ENCODE peak calls at places on chromosomes 12 and 14, in five cellular contexts. F is A549, U is HFF-Myc, S is aorta, W is right cardiac atrium. M is an unnamed sample.

GRCh38 chr12:7241404-7242005 is 52.0 kb downstream of the PEX5 start:
- DNase-seq in U (peak), W (no peak), F (no peak), S (no peak), M (peak)

GRCh38 chr14:104229621-104230041 is 91.2 kb downstream of the KIF26A start:
- DNase-seq in W (peak), S (peak), U (no peak), F (no peak), M (no peak)

GRCh38 chr14:33460119-33460518 is 490.8 kb downstream of the EGLN3 start:
- DNase-seq in U (no peak), W (no peak), S (no peak), F (no peak), M (no peak)

GRCh38 chr14:36223558-36223957 is 47.0 kb upstream of the PTCSC3 start:
- DNase-seq in S (no peak), U (no peak), F (no peak), W (no peak), M (peak)

GRCh38 chr12:111438501-111438900 is 32.8 kb downstream of the SH2B3 start:
- DNase-seq in W (no peak), S (peak), U (no peak), F (no peak), M (peak)

GRCh38 chr12:16198884-16199283 is 78.6 kb downstream of the SLC15A5 start:
- DNase-seq in U (no peak), F (no peak), S (no peak), W (no peak), M (no peak)

GRCh38 chr12:120709976-120710804 is at the start of gene UNC119B:
- DNase-seq in F (peak), S (peak), W (peak), U (no peak), M (peak)

GRCh38 chr14:97411938-97412612 is 614.9 kb downstream of the VRK1 start:
- DNase-seq in F (no peak), W (no peak), S (no peak), U (no peak), M (no peak)

GRCh38 chr12:112350593-112351592 is 31.3 kb downstream of the HECTD4 start:
- DNase-seq in S (no peak), F (no peak), W (no peak), U (no peak), M (peak)

GRCh38 chr14:37167151-37168047 is 5.0 kb downstream of the SLC25A21 start:
- DNase-seq in U (no peak), W (no peak), F (no peak), S (no peak), M (peak)

GRCh38 chr12:66312189-66312588 is 9.9 kb downstream of the HELB start:
- DNase-seq in S (no peak), W (no peak), U (no peak), F (no peak), M (no peak)

GRCh38 chr12:123971770-123972447 is 722 bp downstream of the CCDC92 start:
- DNase-seq in W (no peak), U (no peak), S (peak), F (peak), M (peak)

GRCh38 chr14:77053046-77053841 is 24.7 kb upstream of the IRF2BPL start:
- DNase-seq in F (peak), S (peak), U (no peak), W (peak), M (peak)

DNA sequence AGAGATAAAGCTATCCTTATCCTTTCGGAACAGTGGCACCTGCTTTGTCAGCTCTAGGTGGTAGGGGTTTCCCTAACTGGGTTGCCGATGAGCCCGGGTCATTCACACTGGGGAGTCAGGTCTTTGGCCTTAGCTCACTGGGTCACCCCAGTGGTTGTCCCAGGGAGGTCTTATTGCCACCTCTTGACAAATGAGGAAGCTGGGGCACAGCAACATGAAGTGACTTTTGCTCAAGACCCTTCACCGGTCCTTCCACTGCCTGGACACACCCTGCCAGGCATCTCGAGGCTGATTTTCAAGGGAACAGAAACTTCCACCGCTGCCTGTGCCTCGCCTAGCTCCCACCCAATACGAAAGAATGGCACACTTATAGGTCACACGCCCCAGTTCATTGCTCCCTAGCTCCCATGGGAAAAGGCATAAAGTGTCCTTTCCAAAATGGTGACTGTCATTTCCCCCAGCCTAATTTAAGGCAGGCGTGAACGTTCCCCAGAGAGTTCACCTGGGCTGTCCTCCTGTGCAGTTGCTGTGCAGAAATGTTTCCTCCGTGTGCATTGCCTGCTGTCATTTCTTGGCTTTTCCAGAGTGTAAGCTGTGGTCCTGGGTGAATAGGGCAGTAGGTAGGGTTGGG is 156.1 kb upstream of the CCND2 start:
- DNase-seq in F (no peak), S (no peak), W (no peak), U (no peak), M (no peak)
- H3K4me3 ChIP-seq in F (no peak), S (no peak), W (no peak), U (no peak), M (no peak)

GRCh38 chr14:105889666-105890473 is 363.5 kb downstream of the TMEM121 start:
- DNase-seq in W (peak), U (no peak), F (no peak), S (peak), M (peak)
- H3K4me3 ChIP-seq in W (no peak), U (no peak), F (no peak), S (no peak), M (no peak)

GRCh38 chr14:54702014-54702491 is 135.1 kb downstream of the SAMD4A start:
- DNase-seq in W (no peak), F (no peak), U (no peak), S (no peak), M (no peak)
- H3K4me3 ChIP-seq in W (no peak), F (no peak), U (no peak), S (no peak), M (no peak)

GRCh38 chr14:53955234-53955556 is 1.4 kb downstream of the BMP4 start:
- DNase-seq in W (no peak), S (no peak), F (no peak), U (no peak), M (no peak)
- H3K4me3 ChIP-seq in W (peak), S (peak), F (peak), U (peak), M (no peak)

GRCh38 chr12:27710592-27711311 is at the start of gene MRPS35:
- DNase-seq in S (peak), W (peak), U (peak), F (peak), M (peak)

GRCh38 chr12:27707216-27707615 is 3.4 kb upstream of the MRPS35 start:
- DNase-seq in U (no peak), F (no peak), W (no peak), S (no peak), M (no peak)

GRCh38 chr12:27711312-27711682 is 665 bp downstream of the MRPS35 start:
- DNase-seq in W (no peak), S (no peak), F (peak), U (no peak), M (peak)

GRCh38 chr12:27709932-27710591 is 570 bp upstream of the MRPS35 start:
- DNase-seq in U (peak), S (no peak), F (peak), W (no peak), M (no peak)

DNA sequence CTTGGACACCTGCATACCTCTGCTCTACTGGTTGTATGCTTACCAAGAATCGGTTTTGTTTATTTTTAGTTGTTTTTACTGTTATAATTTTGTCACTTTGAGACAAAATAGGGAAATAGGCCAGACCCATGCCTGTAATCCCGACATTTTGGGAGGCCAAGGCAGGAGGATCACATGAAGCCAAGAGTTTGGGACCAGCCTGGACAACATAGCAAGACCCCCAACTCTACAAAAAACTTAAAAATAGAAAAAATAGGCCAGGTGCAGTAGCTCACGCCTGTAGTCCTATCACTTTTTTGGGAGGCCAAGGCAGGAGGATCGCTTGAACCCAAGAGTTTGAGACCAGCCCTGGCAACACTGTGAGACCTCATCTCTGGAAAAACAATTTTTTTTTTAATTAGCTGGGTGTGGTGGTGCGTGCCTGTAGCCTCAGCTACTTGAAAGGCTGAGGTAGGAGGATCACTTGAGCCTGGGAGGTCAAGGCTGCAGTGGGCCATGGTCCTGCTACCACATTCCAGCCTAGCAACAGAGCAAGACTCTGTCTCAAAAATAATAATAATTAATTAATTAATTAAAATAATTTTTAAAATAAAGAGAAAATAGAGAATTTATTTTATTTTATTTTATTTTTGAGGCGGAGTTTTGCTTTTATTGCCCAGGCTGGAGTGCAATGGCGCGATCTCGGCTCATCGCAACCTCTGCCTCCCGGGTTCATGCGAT is 1.3 kb upstream of the MRPS35 start:
- DNase-seq in F (no peak), U (no peak), S (no peak), W (no peak), M (no peak)
- H3K4me3 ChIP-seq in F (peak), U (peak), S (no peak), W (no peak), M (no peak)

GRCh38 chr12:780750-781379 is 28.5 kb downstream of the WNK1 start:
- DNase-seq in S (no peak), F (no peak), W (no peak), U (no peak), M (no peak)
- H3K4me3 ChIP-seq in S (no peak), F (no peak), W (no peak), U (no peak), M (no peak)

GRCh38 chr12:5390174-5390799 is 41.6 kb upstream of the NTF3 start:
- DNase-seq in U (no peak), F (no peak), S (no peak), W (no peak), M (no peak)
- H3K4me3 ChIP-seq in U (no peak), F (no peak), S (no peak), W (no peak), M (no peak)

DNA sequence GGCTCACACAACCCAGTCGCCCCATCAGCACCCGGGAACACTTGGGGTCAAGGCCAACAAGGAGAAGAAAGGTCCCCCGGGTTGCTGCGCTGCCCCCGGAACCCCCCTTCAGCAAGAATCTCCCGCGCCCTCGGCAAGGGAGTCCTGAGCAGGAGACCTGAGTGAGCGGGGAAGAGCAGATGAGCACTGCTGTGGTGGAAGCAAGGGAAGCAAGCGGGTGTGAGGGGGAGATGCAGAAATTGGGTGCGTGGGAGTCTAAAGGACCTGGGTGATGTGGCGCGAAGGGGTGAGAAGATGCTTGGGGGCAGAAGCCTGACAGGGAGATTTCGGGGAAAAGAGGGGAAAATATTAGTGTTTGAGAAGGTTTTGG is 105.5 kb upstream of the PRB2 start:
- DNase-seq in W (no peak), F (no peak), U (no peak), S (no peak), M (no peak)
- H3K4me3 ChIP-seq in W (no peak), F (no peak), U (no peak), S (no peak), M (no peak)